ENCODE peak calls at places on chromosomes 13 and 19, in four cellular contexts. F is WTC11, H is GM12878, X is K562. S is an unnamed sample.
A peak's percentile ranks its signal among the peaks of the same experiment; 100 is the strongest.

GRCh38 chr19:39599116-39599515 is 3.2 kb upstream of the LGALS13 start:
- DNase-seq in H (no peak), X (peak; percentile 43), F (peak; percentile 67), S (peak; percentile 30)

GRCh38 chr13:74200081-74200480 is 65.9 kb upstream of the KLF12 start:
- DNase-seq in H (no peak), X (no peak), F (no peak), S (no peak)

GRCh38 chr13:109737606-109738005 is 48.8 kb downstream of the IRS2 start:
- DNase-seq in H (no peak), X (no peak), F (no peak), S (no peak)

GRCh38 chr19:50556236-50557008 is 11.8 kb downstream of the LRRC4B start:
- DNase-seq in X (peak; percentile 93), H (peak; percentile 15), F (peak; percentile 98), S (peak; percentile 33)

GRCh38 chr19:15249912-15250634 is 17.8 kb upstream of the EPHX3 start:
- DNase-seq in X (no peak), F (no peak), H (no peak), S (no peak)

GRCh38 chr19:51440846-51441409 is 17.3 kb downstream of the SIGLEC8 start:
- DNase-seq in X (peak; percentile 84), H (no peak), F (no peak), S (no peak)

GRCh38 chr19:46634045-46634655 is 1.9 kb downstream of the GNG8 start:
- DNase-seq in F (peak; percentile 98), X (peak; percentile 94), H (no peak), S (no peak)

GRCh38 chr19:53936035-53936434 is 26.7 kb upstream of the CACNG8 start:
- DNase-seq in X (no peak), H (no peak), F (no peak), S (no peak)

GRCh38 chr19:38939957-38940356 is 9.2 kb downstream of the MRPS12 start:
- DNase-seq in F (no peak), H (no peak), X (no peak), S (no peak)

GRCh38 chr19:7917292-7918061 is 2.7 kb upstream of the SNAPC2 start:
- DNase-seq in F (peak; percentile 77), H (no peak), X (no peak), S (no peak)

GRCh38 chr19:1526979-1527649 is 3.2 kb downstream of the PLK5 start:
- DNase-seq in F (no peak), H (no peak), X (no peak), S (no peak)

GRCh38 chr19:3833578-3834348 is 35.1 kb downstream of the ZFR2 start:
- DNase-seq in H (no peak), F (no peak), X (no peak), S (no peak)

GRCh38 chr19:39327990-39328705 is 7.5 kb upstream of the LRFN1 start:
- DNase-seq in H (no peak), X (peak; percentile 86), F (peak; percentile 95), S (peak; percentile 22)

GRCh38 chr13:74290324-74290773 is 156.1 kb upstream of the KLF12 start:
- DNase-seq in H (no peak), X (no peak), F (peak; percentile 11), S (peak; percentile 9)

GRCh38 chr19:2337329-2337707 is 8.8 kb downstream of the SPPL2B start:
- DNase-seq in F (peak; percentile 76), H (no peak), X (no peak), S (peak; percentile 29)

GRCh38 chr19:19539738-19540703 is 2.0 kb downstream of the CILP2 start:
- DNase-seq in F (peak; percentile 98), X (peak; percentile 92), H (no peak), S (no peak)

GRCh38 chr19:43634877-43635560 is 4.6 kb downstream of the CADM4 start:
- DNase-seq in X (no peak), H (no peak), F (no peak), S (peak; percentile 69)

GRCh38 chr19:48218964-48219363 is 36.7 kb downstream of the CARD8 start:
- DNase-seq in F (no peak), H (no peak), X (no peak), S (no peak)

GRCh38 chr19:15178629-15179308 is 22.0 kb downstream of the NOTCH3 start:
- DNase-seq in H (no peak), F (peak; percentile 65), X (peak; percentile 32), S (no peak)

GRCh38 chr19:46006411-46006810 is 11.1 kb downstream of the CCDC61 start:
- DNase-seq in H (no peak), X (no peak), F (no peak), S (no peak)

GRCh38 chr19:2255982-2256685 is at the start of gene JSRP1:
- DNase-seq in F (peak; percentile 20), H (no peak), X (no peak), S (no peak)

GRCh38 chr19:16814526-16815100 is 14.6 kb upstream of the SIN3B start:
- DNase-seq in H (no peak), F (no peak), X (no peak), S (no peak)

GRCh38 chr13:27822873-27823311 is 30.6 kb downstream of the GSX1 start:
- DNase-seq in X (no peak), F (no peak), H (no peak), S (no peak)

GRCh38 chr13:49993666-49994065 is 3.2 kb upstream of the TRIM13 start:
- DNase-seq in H (no peak), F (no peak), X (no peak), S (no peak)

GRCh38 chr19:9565900-9566705 is 18.2 kb downstream of the ZNF121 start:
- DNase-seq in F (no peak), H (no peak), X (no peak), S (no peak)

GRCh38 chr13:110726726-110727125 is 13.2 kb downstream of the ING1 start:
- DNase-seq in H (no peak), F (no peak), X (no peak), S (no peak)

GRCh38 chr13:77752512-77753069 is 55.1 kb downstream of the SLAIN1 start:
- DNase-seq in F (no peak), H (no peak), X (no peak), S (no peak)

GRCh38 chr13:26255717-26256277 is 1.9 kb downstream of the CDK8 start:
- DNase-seq in F (no peak), X (peak; percentile 24), H (no peak), S (peak; percentile 20)

GRCh38 chr19:57231686-57232085 is 863 bp downstream of the AURKC start:
- DNase-seq in H (no peak), X (no peak), F (no peak), S (no peak)

GRCh38 chr13:107351305-107351704 is 783.4 kb upstream of the ARGLU1 start:
- DNase-seq in H (no peak), X (no peak), F (no peak), S (no peak)

GRCh38 chr13:71789952-71790351 is 77.1 kb downstream of the DACH1 start:
- DNase-seq in F (no peak), H (no peak), X (no peak), S (no peak)

GRCh38 chr19:39046037-39046821 is 13.9 kb upstream of the FBXO27 start:
- DNase-seq in X (peak; percentile 90), H (no peak), F (no peak), S (peak; percentile 59)

GRCh38 chr19:33227242-33227650 is 1.6 kb upstream of the SLC7A10 start:
- DNase-seq in H (no peak), X (no peak), F (no peak), S (peak; percentile 69)
- TF ChIP-seq ETV6 in H (no peak), X (no peak), F (no peak), S (no peak)

GRCh38 chr13:35475131-35475959 is 1.1 kb downstream of the MAB21L1 start:
- DNase-seq in F (peak; percentile 44), X (no peak), H (no peak), S (no peak)
- TF ChIP-seq USF2 in F (no peak), X (no peak), H (no peak), S (no peak)

GRCh38 chr13:41651413-41652068 is 194.2 kb downstream of the RGCC start:
- DNase-seq in H (no peak), F (no peak), X (no peak), S (no peak)
- TF ChIP-seq ETV6 in H (no peak), F (no peak), X (no peak), S (no peak)

GRCh38 chr19:5340637-5341447 is at the start of gene PTPRS:
- DNase-seq in H (no peak), X (peak; percentile 90), F (peak; percentile 92), S (peak; percentile 61)
- TF ChIP-seq USF2 in H (peak; percentile 65), X (peak; percentile 93), F (peak; percentile 99), S (peak; percentile 86)

GRCh38 chr13:45575146-45575829 is 40.3 kb downstream of the ERICH6B start:
- DNase-seq in F (no peak), X (no peak), H (no peak), S (no peak)
- TF ChIP-seq ETV6 in F (no peak), X (no peak), H (no peak), S (no peak)

GRCh38 chr19:6070179-6071102 is 39.9 kb downstream of the RFX2 start:
- DNase-seq in F (no peak), X (no peak), H (no peak), S (no peak)
- TF ChIP-seq USF2 in F (no peak), X (no peak), H (no peak), S (no peak)

GRCh38 chr13:39688699-39689405 is 33.4 kb downstream of the COG6 start:
- DNase-seq in H (peak; percentile 9), X (no peak), F (no peak), S (no peak)
- TF ChIP-seq ETV6 in H (no peak), X (no peak), F (no peak), S (no peak)

GRCh38 chr13:19860884-19861655 is 2.4 kb downstream of the ZMYM5 start:
- DNase-seq in F (no peak), H (no peak), X (no peak), S (peak; percentile 77)
- TF ChIP-seq USF2 in F (no peak), H (no peak), X (no peak), S (no peak)

S was measured in HepG2.